ENCODE peak calls at places on chromosomes 13 and 19, in five cellular contexts. C is pancreas, D is transverse colon, I is spleen, Y is adipocyte. P is an unnamed sample. For H3K27me3, the result is how much of the 10 kb centered on the place peaks cover.

GRCh38 chr13:111904701-111905608 is 162.0 kb upstream of the SOX1 start:
- DNase-seq in C (no peak), D (no peak), I (peak), Y (no peak), P (no peak)

GRCh38 chr19:19459707-19460251 is 54.3 kb downstream of the GATAD2A start:
- DNase-seq in C (peak), D (peak), I (peak), Y (peak), P (peak)

GRCh38 chr13:93227906-93228801 is 1.5 kb downstream of the GPC6 start:
- DNase-seq in C (peak), D (peak), I (no peak), Y (peak), P (peak)

GRCh38 chr19:43747557-43748204 is 7.1 kb downstream of the SMG9 start:
- DNase-seq in C (no peak), D (no peak), I (no peak), Y (no peak), P (no peak)

GRCh38 chr13:40452741-40453665 is 213.4 kb downstream of the FOXO1 start:
- DNase-seq in C (no peak), D (no peak), I (no peak), Y (no peak), P (peak)

GRCh38 chr13:44759222-44759721 is 183.1 kb upstream of the TSC22D1 start:
- DNase-seq in C (no peak), D (peak), I (no peak), Y (peak), P (peak)

GRCh38 chr13:23984541-23984940 is 87.2 kb upstream of the C1QTNF9B start:
- DNase-seq in C (no peak), D (no peak), I (no peak), Y (no peak), P (peak)

GRCh38 chr19:45729774-45730388 is 815 bp downstream of the FBXO46 start:
- DNase-seq in C (no peak), D (peak), I (no peak), Y (peak), P (no peak)

GRCh38 chr19:14318873-14319272 is 62.4 kb upstream of the ADGRE5 start:
- DNase-seq in C (no peak), D (peak), I (no peak), Y (no peak), P (no peak)

GRCh38 chr13:111011899-111012298 is 97.0 kb upstream of the ANKRD10 start:
- DNase-seq in C (no peak), D (no peak), I (no peak), Y (no peak), P (no peak)

GRCh38 chr13:113742000-113742441 is 17.0 kb upstream of the TMEM255B start:
- DNase-seq in C (peak), D (peak), I (peak), Y (peak), P (peak)
- H3K4me3 ChIP-seq in C (no peak), D (no peak), I (no peak), Y (no peak), P (no peak)

GRCh38 chr19:30227661-30228112 is 144.5 kb upstream of the ZNF536 start:
- DNase-seq in C (peak), D (peak), I (peak), Y (peak), P (peak)

GRCh38 chr19:30228113-30228725 is 144.0 kb upstream of the ZNF536 start:
- DNase-seq in C (peak), D (peak), I (no peak), Y (no peak), P (no peak)

GRCh38 chr19:30228726-30229523 is 143.3 kb upstream of the ZNF536 start:
- DNase-seq in C (no peak), D (no peak), I (no peak), Y (peak), P (peak)

GRCh38 chr19:30231408-30232318 is 140.5 kb upstream of the ZNF536 start:
- DNase-seq in C (no peak), D (no peak), I (no peak), Y (no peak), P (no peak)

GRCh38 chr19:30229524-30230174 is 142.5 kb upstream of the ZNF536 start:
- DNase-seq in C (no peak), D (no peak), I (no peak), Y (no peak), P (no peak)
- H3K27me3 ChIP-seq in C (under half), D (half or more), I (under half), Y (under half), P (under half)

GRCh38 chr13:109779876-109780516 is 6.4 kb downstream of the IRS2 start:
- DNase-seq in C (no peak), D (no peak), I (no peak), Y (no peak), P (no peak)
- H3K4me3 ChIP-seq in C (no peak), D (peak), I (no peak), Y (peak), P (peak)

GRCh38 chr13:78601886-78602560 is 1.3 kb downstream of the POU4F1 start:
- DNase-seq in C (peak), D (no peak), I (peak), Y (no peak), P (no peak)

GRCh38 chr13:78600317-78600899 is 2.9 kb downstream of the POU4F1 start:
- DNase-seq in C (no peak), D (no peak), I (no peak), Y (no peak), P (peak)

GRCh38 chr13:78603240-78603947 is at the start of gene POU4F1:
- DNase-seq in C (peak), D (peak), I (peak), Y (no peak), P (peak)

GRCh38 chr13:78601124-78601885 is 2.0 kb downstream of the POU4F1 start:
- DNase-seq in C (peak), D (no peak), I (peak), Y (no peak), P (peak)

GRCh38 chr13:78602561-78603239 is 652 bp downstream of the POU4F1 start:
- DNase-seq in C (peak), D (no peak), I (peak), Y (no peak), P (peak)
- H3K27me3 ChIP-seq in C (half or more), D (half or more), I (half or more), Y (half or more), P (half or more)

DNA sequence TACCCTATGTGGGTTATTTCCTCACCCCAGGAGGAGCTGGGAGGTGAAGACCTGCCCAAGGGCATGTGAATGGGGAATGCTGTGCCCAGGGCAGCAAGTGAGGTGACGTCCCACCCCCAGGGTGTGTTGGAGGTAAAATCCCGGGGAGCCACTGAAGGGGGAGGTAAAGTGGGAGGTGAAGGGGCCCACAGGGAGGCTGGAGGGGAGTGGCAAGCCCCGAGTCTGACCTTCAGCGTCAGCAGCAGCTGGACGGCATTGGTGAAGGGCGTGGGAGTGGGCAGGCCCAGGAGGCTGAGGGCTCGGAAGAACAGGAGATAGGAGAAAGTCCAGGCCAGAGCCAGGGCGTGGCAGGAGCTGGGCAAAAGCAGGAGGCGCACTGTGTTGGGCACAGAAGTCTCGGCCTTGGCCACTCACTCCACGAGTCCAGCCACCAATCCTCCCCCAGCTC is 2.4 kb downstream of the MBOAT7 start:
- DNase-seq in C (peak), D (peak), I (peak), Y (no peak), P (no peak)
- H3K4me3 ChIP-seq in C (no peak), D (no peak), I (no peak), Y (no peak), P (no peak)

DNA sequence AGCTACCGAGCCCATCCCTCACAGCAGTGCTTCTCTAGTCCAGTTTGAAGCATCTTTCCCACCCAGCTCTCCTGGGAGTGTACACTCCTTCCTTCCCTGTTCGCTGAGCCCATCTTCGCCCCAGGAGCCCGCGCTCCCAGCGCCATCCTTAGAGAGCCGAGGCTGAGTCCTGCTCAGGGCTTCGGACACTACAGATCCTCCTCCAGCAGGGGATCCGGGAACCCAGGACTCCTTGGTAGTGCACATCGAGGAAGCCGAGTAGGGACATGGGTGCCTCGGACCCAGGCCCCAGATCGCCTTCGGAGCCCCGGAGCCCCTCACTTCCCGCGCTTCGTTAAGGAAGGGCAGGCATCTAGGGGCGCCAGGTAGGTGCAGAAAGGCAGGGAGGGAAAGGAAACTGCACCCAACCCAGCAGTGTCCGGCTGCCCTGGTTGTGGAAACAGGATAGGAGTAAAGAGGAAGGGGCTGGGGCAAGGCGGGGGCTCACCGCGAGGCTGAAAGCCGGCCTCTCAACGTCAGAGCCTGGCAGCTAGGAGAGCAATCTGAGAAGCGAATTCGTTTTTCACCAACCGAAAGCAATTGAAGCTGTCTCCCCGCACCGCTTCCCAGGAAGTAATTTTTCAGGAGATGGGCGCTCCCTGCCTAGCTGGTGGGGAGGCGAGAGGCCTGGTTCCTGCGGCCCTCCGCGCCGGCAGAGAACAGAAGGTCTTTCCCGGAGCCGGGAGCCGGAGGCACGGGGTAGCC is 1.0 kb downstream of the PDX1 start:
- DNase-seq in C (peak), D (no peak), I (no peak), Y (peak), P (peak)
- H3K27me3 ChIP-seq in C (under half), D (half or more), I (half or more), Y (half or more), P (half or more)

GRCh38 chr13:80630685-80631121 is 289.8 kb upstream of the SPRY2 start:
- DNase-seq in C (no peak), D (no peak), I (no peak), Y (peak), P (peak)
- H3K4me3 ChIP-seq in C (no peak), D (no peak), I (no peak), Y (peak), P (no peak)

DNA sequence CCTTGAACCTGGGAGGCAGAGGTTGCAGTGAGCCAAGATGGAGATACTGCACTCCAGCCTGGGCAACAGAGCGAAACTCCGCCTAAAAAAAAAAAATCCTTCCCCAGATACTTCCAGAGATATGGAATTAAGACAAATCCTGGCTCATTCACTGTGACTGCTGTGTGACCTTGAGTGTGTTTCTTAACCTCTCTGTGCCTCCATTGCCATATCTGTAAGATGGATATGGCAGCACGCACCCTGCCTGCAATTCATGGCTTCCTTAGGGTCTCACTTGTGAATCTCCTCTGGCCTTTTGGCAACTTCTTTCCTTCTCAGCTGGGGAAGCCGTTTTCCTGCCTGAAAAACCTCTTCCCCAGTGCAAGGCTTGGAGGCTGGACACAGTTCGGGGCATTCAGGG is 33.8 kb upstream of the ONECUT3 start:
- DNase-seq in C (no peak), D (no peak), I (no peak), Y (no peak), P (no peak)
- H3K27me3 ChIP-seq in C (under half), D (half or more), I (under half), Y (under half), P (under half)

GRCh38 chr13:108859202-108860012 is 230.0 kb downstream of the MYO16 start:
- DNase-seq in C (no peak), D (no peak), I (no peak), Y (peak), P (peak)
- H3K4me3 ChIP-seq in C (no peak), D (no peak), I (no peak), Y (peak), P (peak)

GRCh38 chr13:67964091-67964490 is 734.0 kb upstream of the PCDH9 start:
- DNase-seq in C (no peak), D (no peak), I (no peak), Y (no peak), P (no peak)

GRCh38 chr13:67967031-67967430 is 736.9 kb upstream of the PCDH9 start:
- DNase-seq in C (no peak), D (no peak), I (no peak), Y (no peak), P (no peak)

GRCh38 chr13:67971291-67971690 is 741.2 kb upstream of the PCDH9 start:
- DNase-seq in C (no peak), D (no peak), I (no peak), Y (no peak), P (peak)

GRCh38 chr13:67966065-67966464 is 735.9 kb upstream of the PCDH9 start:
- DNase-seq in C (no peak), D (no peak), I (no peak), Y (no peak), P (peak)
- H3K27me3 ChIP-seq in C (under half), D (under half), I (under half), Y (under half), P (under half)

P was measured in fibroblast of lung.